ENCODE peak calls at places on chromosomes 12 and 14, in eight cellular contexts. E is GM13977; U is CD8-positive, alpha-beta T cell; J is tibial artery; S is A549; L is AG09309; X is cardiac muscle cell; Z is cardiac fibroblast. O is an unnamed sample.

GRCh38 chr12:85559127-85559526 is 277.1 kb downstream of the RASSF9 start:
- DNase-seq in U (no peak), J (no peak), L (no peak), X (no peak), S (no peak), Z (no peak), E (no peak), O (no peak)

GRCh38 chr12:94644622-94645021 is 5.7 kb downstream of the TMCC3 start:
- DNase-seq in L (peak), U (no peak), S (no peak), J (no peak), E (no peak), X (no peak), Z (peak), O (no peak)

GRCh38 chr12:129571901-129572494 is 331.8 kb downstream of the TMEM132D start:
- DNase-seq in U (no peak), S (no peak), E (no peak), Z (no peak), J (no peak), L (no peak), X (no peak), O (no peak)

GRCh38 chr12:46858368-46858767 is 32.6 kb upstream of the SLC38A4 start:
- DNase-seq in J (no peak), L (no peak), Z (no peak), E (no peak), S (no peak), X (no peak), U (no peak), O (no peak)

GRCh38 chr12:30977537-30978349 is 51.2 kb downstream of the TSPAN11 start:
- DNase-seq in S (no peak), U (no peak), X (no peak), Z (no peak), J (no peak), E (no peak), L (no peak), O (no peak)

GRCh38 chr12:47707905-47708543 is 2.2 kb upstream of the RPAP3 start:
- DNase-seq in J (no peak), Z (no peak), L (no peak), E (no peak), U (no peak), X (no peak), S (no peak), O (no peak)

GRCh38 chr14:73997944-73998451 is 21.1 kb downstream of the ENTPD5 start:
- DNase-seq in J (no peak), Z (no peak), U (no peak), S (no peak), X (no peak), E (no peak), L (no peak), O (no peak)

GRCh38 chr14:87097021-87097420 is 896.0 kb downstream of the GALC start:
- DNase-seq in E (no peak), Z (no peak), X (no peak), L (no peak), J (no peak), S (no peak), U (no peak), O (peak)

GRCh38 chr12:54401127-54401526 is 16.6 kb upstream of the ZNF385A start:
- DNase-seq in X (no peak), E (no peak), U (no peak), Z (no peak), L (no peak), S (no peak), J (no peak), O (no peak)

GRCh38 chr12:122064034-122064777 is 14.3 kb upstream of the MLXIP start:
- DNase-seq in U (peak), L (peak), X (peak), S (peak), J (peak), Z (peak), E (peak), O (no peak)
- TF ChIP-seq CTCF in U (no peak), L (peak), X (peak), S (peak), J (no peak), Z (peak), E (no peak), O (peak)

DNA sequence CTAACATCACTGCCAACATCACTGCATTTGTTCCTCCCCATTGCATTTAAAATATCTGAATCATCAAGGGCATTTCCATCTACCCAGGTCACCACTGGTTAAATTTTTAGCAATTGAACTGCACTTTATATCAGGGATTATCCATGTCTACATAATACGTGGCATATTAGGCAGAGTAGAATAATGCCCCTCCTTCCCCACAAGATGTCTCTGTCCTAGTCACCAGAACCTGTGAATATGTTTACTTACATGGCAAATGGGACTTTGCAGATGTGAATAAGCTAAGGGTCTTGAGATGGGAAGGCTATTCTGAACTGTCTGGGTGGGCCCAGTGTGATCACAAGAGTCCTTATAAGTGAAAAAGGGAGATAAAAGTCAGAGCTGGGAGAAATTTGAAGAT is 181.7 kb upstream of the ARID2 start:
- DNase-seq in Z (peak), L (no peak), E (peak), S (no peak), U (no peak), X (no peak), J (no peak), O (no peak)
- TF ChIP-seq CTCF in Z (peak), L (no peak), E (peak), S (no peak), U (no peak), X (peak), J (no peak), O (no peak)

DNA sequence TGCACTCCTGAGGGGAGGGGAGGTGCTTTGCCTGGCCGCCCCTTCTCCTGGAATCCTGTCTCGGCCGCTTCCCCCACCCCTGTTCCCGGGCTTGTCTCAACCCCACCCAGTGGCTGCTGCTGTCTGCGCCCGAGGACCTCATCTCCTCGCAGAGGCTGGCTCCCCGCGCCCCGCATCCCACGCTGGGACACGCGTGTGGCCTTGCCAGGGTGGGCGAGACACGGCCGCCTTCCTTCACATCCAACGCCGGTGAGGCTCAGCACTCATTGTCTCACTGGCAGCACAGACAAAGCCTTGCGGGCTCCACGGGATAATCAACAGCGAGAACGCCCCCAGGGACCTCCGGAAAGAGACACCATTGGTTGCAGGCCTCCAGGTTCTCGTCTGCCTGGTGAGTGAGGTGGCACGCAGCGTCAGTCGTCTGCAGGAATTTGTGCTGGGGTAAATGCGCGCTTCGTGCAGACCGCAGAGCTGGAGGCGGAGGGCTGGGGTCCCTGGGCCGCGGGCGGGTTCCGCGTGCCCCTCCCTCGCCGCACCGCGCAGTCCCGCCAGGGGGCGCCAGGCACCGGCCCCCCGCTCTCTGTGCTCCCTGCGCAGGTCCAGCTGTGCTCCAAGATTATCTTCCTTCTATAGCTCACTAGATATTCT is 26.8 kb downstream of the CCDC177 start:
- DNase-seq in S (no peak), E (peak), Z (peak), U (no peak), L (no peak), J (no peak), X (peak), O (no peak)
- TF ChIP-seq CTCF in S (peak), E (peak), Z (peak), U (peak), L (peak), J (peak), X (peak), O (peak)

GRCh38 chr12:10454531-10454930 is 1.4 kb upstream of the KLRC1 start:
- DNase-seq in J (no peak), S (no peak), Z (no peak), X (no peak), E (no peak), L (no peak), U (no peak), O (no peak)

GRCh38 chr12:10453144-10453543 is at the start of gene KLRC1:
- DNase-seq in U (no peak), Z (no peak), E (no peak), X (no peak), J (no peak), L (no peak), S (no peak), O (no peak)

GRCh38 chr12:10457760-10458159 is 4.6 kb upstream of the KLRC1 start:
- DNase-seq in X (no peak), Z (no peak), U (no peak), J (no peak), E (no peak), L (no peak), S (no peak), O (no peak)

GRCh38 chr12:10455766-10456165 is 2.6 kb upstream of the KLRC1 start:
- DNase-seq in U (no peak), S (no peak), J (no peak), Z (no peak), X (no peak), L (no peak), E (no peak), O (no peak)
- TF ChIP-seq CTCF in U (no peak), S (no peak), J (no peak), Z (no peak), X (no peak), L (no peak), E (no peak), O (no peak)

O was measured in AG04450.